ENCODE peak calls at places on chromosomes 7 and 10, in seven cellular contexts. N is GM23338, F is lung, X is body of pancreas, H is EL, G is transverse colon, M is Ammon's horn. B is an unnamed sample.
A peak's percentile ranks its signal among the peaks of the same experiment; 100 is the strongest.

GRCh38 chr7:214410-215212 is 22.2 kb downstream of the FAM20C start:
- DNase-seq in N (no peak), F (no peak), X (no peak), H (peak; percentile 59), G (no peak), M (no peak), B (no peak)

GRCh38 chr10:86815035-86815617 is 58.7 kb downstream of the BMPR1A start:
- DNase-seq in N (no peak), F (no peak), X (no peak), H (peak; percentile 29), G (no peak), M (no peak), B (peak; percentile 61)

GRCh38 chr10:470339-471003 is 219.0 kb downstream of the DIP2C start:
- DNase-seq in N (no peak), F (no peak), X (no peak), H (no peak), G (no peak), M (no peak), B (no peak)

GRCh38 chr10:112215342-112215774 is 31.8 kb upstream of the GPAM start:
- DNase-seq in N (no peak), F (peak; percentile 43), X (peak; percentile 42), H (no peak), G (no peak), M (no peak), B (no peak)

GRCh38 chr7:134878731-134879295 is 99.4 kb downstream of the CALD1 start:
- DNase-seq in N (no peak), F (no peak), X (no peak), H (no peak), G (no peak), M (no peak), B (no peak)

GRCh38 chr7:123282181-123282580 is 82.4 kb upstream of the SLC13A1 start:
- DNase-seq in N (no peak), F (no peak), X (no peak), H (no peak), G (no peak), M (no peak), B (no peak)

GRCh38 chr10:47184273-47184672 is 115.7 kb upstream of the GDF10 start:
- DNase-seq in N (no peak), F (peak; percentile 22), X (no peak), H (no peak), G (no peak), M (no peak), B (no peak)

GRCh38 chr7:54354436-54354835 is 187.7 kb upstream of the VSTM2A start:
- DNase-seq in N (no peak), F (no peak), X (no peak), H (no peak), G (no peak), M (no peak), B (no peak)

GRCh38 chr7:80637453-80637852 is 989 bp upstream of the CD36 start:
- DNase-seq in N (no peak), F (no peak), X (no peak), H (no peak), G (no peak), M (no peak), B (no peak)

GRCh38 chr7:101612885-101613490 is 16.1 kb downstream of the MYL10 start:
- DNase-seq in N (peak; percentile 65), F (no peak), X (no peak), H (no peak), G (no peak), M (no peak), B (no peak)

GRCh38 chr7:19491821-19492452 is 216.9 kb downstream of the POLR1F start:
- DNase-seq in N (peak; percentile 61), F (no peak), X (no peak), H (peak; percentile 51), G (no peak), M (peak; percentile 12), B (peak; percentile 32)

GRCh38 chr10:75853085-75853484 is 421.7 kb downstream of the LRMDA start:
- DNase-seq in N (peak; percentile 27), F (no peak), X (no peak), H (no peak), G (no peak), M (no peak), B (peak; percentile 21)

GRCh38 chr10:114631678-114632417 is 26.2 kb downstream of the ABLIM1 start:
- DNase-seq in N (peak; percentile 77), F (no peak), X (peak; percentile 54), H (peak; percentile 59), G (peak; percentile 57), M (no peak), B (peak; percentile 64)

GRCh38 chr10:49645417-49646255 is 31.8 kb downstream of the CHAT start:
- DNase-seq in N (no peak), F (no peak), X (no peak), H (no peak), G (no peak), M (no peak), B (no peak)

GRCh38 chr10:123771877-123772644 is 105.9 kb downstream of the GPR26 start:
- DNase-seq in N (no peak), F (no peak), X (no peak), H (no peak), G (no peak), M (no peak), B (no peak)

GRCh38 chr10:49138361-49138891 is 4.6 kb upstream of the FAM170B start:
- DNase-seq in N (no peak), F (no peak), X (peak; percentile 17), H (peak; percentile 46), G (no peak), M (no peak), B (peak; percentile 88)

GRCh38 chr7:132035517-132036362 is 479.3 kb upstream of the PODXL start:
- DNase-seq in N (peak; percentile 24), F (no peak), X (no peak), H (no peak), G (no peak), M (no peak), B (no peak)

GRCh38 chr10:71963756-71964668 is at the start of gene CHST3:
- DNase-seq in N (peak; percentile 68), F (peak; percentile 50), X (peak; percentile 46), H (peak; percentile 70), G (peak; percentile 42), M (peak; percentile 74), B (peak; percentile 78)

GRCh38 chr10:4847580-4848020 is 21.6 kb downstream of the AKR1E2 start:
- DNase-seq in N (no peak), F (no peak), X (no peak), H (peak; percentile 70), G (no peak), M (no peak), B (peak; percentile 77)

GRCh38 chr10:121078672-121079102 is 227.5 kb downstream of the WDR11 start:
- DNase-seq in N (no peak), F (peak; percentile 68), X (no peak), H (no peak), G (peak; percentile 41), M (no peak), B (no peak)

GRCh38 chr7:27156508-27156898 is at the start of gene HOXA7:
- DNase-seq in N (peak; percentile 84), F (no peak), X (peak; percentile 2), H (peak; percentile 84), G (peak; percentile 75), M (no peak), B (peak; percentile 83)

GRCh38 chr7:2667843-2668242 is 20.2 kb upstream of the AMZ1 start:
- DNase-seq in N (no peak), F (no peak), X (no peak), H (no peak), G (no peak), M (no peak), B (no peak)

GRCh38 chr10:22427101-22427500 is 81.8 kb downstream of the SPAG6 start:
- DNase-seq in N (peak; percentile 19), F (no peak), X (no peak), H (peak; percentile 53), G (no peak), M (no peak), B (peak; percentile 44)